ENCODE peak calls at places on chromosomes 5 and 9, in four cellular contexts. One of them, this sample, is unnamed.

GRCh38 chr5:125232779-125233230 is 486.4 kb upstream of the ZNF608 start:
- DNase-seq in IMR-90: peak; percentile 86
- DNase-seq in K562: no peak
- DNase-seq in H1: no peak
- DNase-seq in this sample: no peak

GRCh38 chr9:76628155-76628554 is 136.1 kb upstream of the PCA3 start:
- DNase-seq in IMR-90: no peak
- DNase-seq in K562: no peak
- DNase-seq in H1: no peak
- DNase-seq in this sample: no peak

GRCh38 chr9:128615571-128615970 is 41.1 kb downstream of the DYNC2I2 start:
- DNase-seq in IMR-90: no peak
- DNase-seq in K562: no peak
- DNase-seq in H1: no peak
- DNase-seq in this sample: no peak

GRCh38 chr5:64811050-64811640 is 42.4 kb downstream of the CWC27 start:
- DNase-seq in IMR-90: peak; percentile 81
- DNase-seq in K562: peak; percentile 43
- DNase-seq in H1: no peak
- DNase-seq in this sample: peak; percentile 5

GRCh38 chr5:142316051-142316450 is 8.8 kb downstream of the SPRY4 start:
- DNase-seq in IMR-90: peak; percentile 67
- DNase-seq in K562: no peak
- DNase-seq in H1: no peak
- DNase-seq in this sample: no peak

GRCh38 chr5:5432020-5432707 is 9.7 kb downstream of the ICE1 start:
- DNase-seq in IMR-90: peak; percentile 75
- DNase-seq in K562: no peak
- DNase-seq in H1: no peak
- DNase-seq in this sample: no peak

GRCh38 chr9:97271292-97271691 is 36.2 kb upstream of the CCDC180 start:
- DNase-seq in IMR-90: no peak
- DNase-seq in K562: peak; percentile 24
- DNase-seq in H1: no peak
- DNase-seq in this sample: no peak

GRCh38 chr5:79346420-79346824 is 110.5 kb downstream of the JMY start:
- DNase-seq in IMR-90: peak; percentile 70
- DNase-seq in K562: peak; percentile 59
- DNase-seq in H1: no peak
- DNase-seq in this sample: no peak

GRCh38 chr9:93902051-93902779 is 52.9 kb downstream of the BARX1 start:
- DNase-seq in IMR-90: no peak
- DNase-seq in K562: no peak
- DNase-seq in H1: no peak
- DNase-seq in this sample: no peak

GRCh38 chr9:69023650-69024049 is 9.7 kb upstream of the PRKACG start:
- DNase-seq in IMR-90: no peak
- DNase-seq in K562: no peak
- DNase-seq in H1: no peak
- DNase-seq in this sample: no peak

GRCh38 chr5:168238422-168238821 is 53.0 kb upstream of the WWC1 start:
- DNase-seq in IMR-90: no peak
- DNase-seq in K562: no peak
- DNase-seq in H1: no peak
- DNase-seq in this sample: no peak

GRCh38 chr5:38831117-38831516 is 14.7 kb upstream of the OSMR start:
- DNase-seq in IMR-90: no peak
- DNase-seq in K562: no peak
- DNase-seq in H1: no peak
- DNase-seq in this sample: no peak

GRCh38 chr5:1294839-1295649 is at the start of gene TERT:
- DNase-seq in IMR-90: no peak
- DNase-seq in K562: peak; percentile 90
- DNase-seq in H1: no peak
- DNase-seq in this sample: no peak

GRCh38 chr5:23026252-23027170 is 173.4 kb upstream of the CDH12 start:
- DNase-seq in IMR-90: no peak
- DNase-seq in K562: no peak
- DNase-seq in H1: no peak
- DNase-seq in this sample: no peak

GRCh38 chr5:50302815-50303490 is 138.1 kb downstream of the EMB start:
- DNase-seq in IMR-90: peak; percentile 47
- DNase-seq in K562: no peak
- DNase-seq in H1: no peak
- DNase-seq in this sample: no peak

DNA sequence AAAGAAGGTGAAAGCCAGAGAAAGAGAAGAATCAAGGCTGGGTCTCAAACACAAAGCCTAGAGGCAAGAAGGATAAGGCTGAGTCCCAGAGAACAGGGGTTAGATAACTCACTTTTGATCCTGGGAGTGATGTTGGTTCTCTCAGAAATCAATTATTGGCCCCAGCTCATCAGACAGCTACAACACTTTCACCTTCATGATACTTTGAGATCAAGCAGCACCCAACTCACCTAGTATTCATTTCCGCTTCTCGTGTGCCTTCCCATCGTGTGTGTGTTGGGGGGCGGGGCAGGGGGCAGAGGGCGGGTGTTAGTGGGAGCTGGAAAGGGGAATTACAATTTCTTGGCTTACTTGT is 92.2 kb upstream of the RAD23B start:
- DNase-seq in IMR-90: no peak
- DNase-seq in K562: no peak
- DNase-seq in H1: no peak
- DNase-seq in this sample: no peak
- TF ChIP-seq CHD1 in IMR-90: no peak
- TF ChIP-seq CHD1 in K562: no peak
- TF ChIP-seq CHD1 in H1: no peak
- TF ChIP-seq CHD1 in this sample: no peak

DNA sequence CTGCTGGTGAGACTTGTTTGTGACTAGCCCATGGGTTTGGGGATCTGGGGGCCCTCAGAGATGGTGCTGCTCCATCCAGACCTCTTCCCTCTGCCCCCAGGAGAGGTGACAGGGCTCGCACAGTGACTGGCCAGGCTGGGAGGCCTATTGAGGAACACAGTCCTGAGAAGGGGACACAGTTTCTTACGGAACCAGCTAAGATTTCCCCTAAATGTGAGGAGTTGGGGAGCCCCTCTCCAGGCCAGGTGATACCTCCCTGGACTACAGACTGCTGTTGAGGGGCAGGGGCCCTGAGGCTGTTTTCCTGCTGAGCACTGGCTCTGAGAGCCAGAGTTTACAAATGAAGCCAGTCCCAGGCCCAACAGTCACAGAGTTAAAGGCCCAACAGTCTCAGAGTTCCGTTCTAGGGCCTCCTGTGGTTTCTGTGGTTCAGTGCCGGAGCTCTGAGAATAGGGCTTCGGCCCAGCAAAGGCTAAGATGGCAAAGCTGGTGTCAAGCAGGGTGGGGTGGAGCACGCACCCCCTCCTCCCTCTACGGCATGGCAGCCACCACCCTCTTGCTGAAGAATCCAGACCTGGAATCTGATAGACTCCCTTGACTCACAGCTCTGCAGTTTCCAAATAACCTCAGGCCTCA is 1.1 kb upstream of the SEMA4D start:
- DNase-seq in IMR-90: no peak
- DNase-seq in K562: no peak
- DNase-seq in H1: no peak
- DNase-seq in this sample: no peak
- TF ChIP-seq CHD1 in IMR-90: no peak
- TF ChIP-seq CHD1 in K562: no peak
- TF ChIP-seq CHD1 in H1: no peak
- TF ChIP-seq CHD1 in this sample: no peak

GRCh38 chr9:125524522-125524921 is 182.5 kb downstream of the MAPKAP1 start:
- DNase-seq in IMR-90: peak; percentile 23
- DNase-seq in K562: no peak
- DNase-seq in H1: peak; percentile 46
- DNase-seq in this sample: no peak

GRCh38 chr9:125519741-125520140 is 187.3 kb downstream of the MAPKAP1 start:
- DNase-seq in IMR-90: no peak
- DNase-seq in K562: no peak
- DNase-seq in H1: no peak
- DNase-seq in this sample: no peak

GRCh38 chr9:125522328-125522725 is 184.7 kb downstream of the MAPKAP1 start:
- DNase-seq in IMR-90: peak; percentile 76
- DNase-seq in K562: no peak
- DNase-seq in H1: no peak
- DNase-seq in this sample: no peak

GRCh38 chr9:125523681-125524080 is 183.3 kb downstream of the MAPKAP1 start:
- DNase-seq in IMR-90: no peak
- DNase-seq in K562: no peak
- DNase-seq in H1: no peak
- DNase-seq in this sample: no peak

DNA sequence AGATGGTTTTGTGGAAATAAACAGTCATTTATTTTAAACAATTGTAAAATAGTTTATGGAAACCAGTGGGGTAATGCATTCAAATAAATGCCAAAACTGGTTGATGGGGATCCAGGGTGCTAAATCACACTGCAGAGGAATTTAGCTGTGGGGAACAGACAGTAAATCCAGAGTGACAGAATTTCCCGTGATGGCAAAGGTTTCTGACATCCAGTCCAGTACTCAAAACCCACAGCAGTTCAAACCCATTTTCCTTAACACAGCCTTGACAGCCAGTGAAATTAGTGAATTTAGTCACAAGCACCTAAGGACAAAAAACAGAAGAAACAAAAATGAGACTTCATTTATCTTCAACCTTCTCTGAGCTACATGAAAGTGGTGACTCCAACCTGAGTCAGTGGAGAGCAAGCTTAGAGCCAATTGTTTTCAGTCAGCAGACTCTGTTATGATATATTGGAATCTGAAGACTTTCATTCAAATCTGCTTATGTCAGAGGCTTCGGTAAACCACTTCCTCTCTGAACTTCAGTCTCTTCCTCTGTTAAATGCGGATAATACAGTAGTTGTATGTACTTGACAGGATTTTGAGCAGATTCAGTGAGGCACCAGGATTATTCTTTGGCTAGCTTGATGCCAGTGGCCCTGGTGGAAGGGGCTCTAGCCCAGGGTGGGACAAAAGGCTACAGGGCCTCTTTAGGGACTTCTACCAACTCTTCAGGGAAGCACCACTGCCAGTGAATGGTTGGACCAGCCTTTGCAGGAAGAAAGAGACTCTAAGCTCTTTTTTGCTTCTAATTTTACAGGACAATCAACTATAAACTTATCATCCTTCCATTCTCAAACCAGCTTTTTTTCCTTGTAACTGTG is 185.3 kb downstream of the MAPKAP1 start:
- DNase-seq in IMR-90: peak; percentile 97
- DNase-seq in K562: no peak
- DNase-seq in H1: no peak
- DNase-seq in this sample: no peak
- TF ChIP-seq CHD1 in IMR-90: no peak
- TF ChIP-seq CHD1 in K562: no peak
- TF ChIP-seq CHD1 in H1: no peak
- TF ChIP-seq CHD1 in this sample: no peak

DNA sequence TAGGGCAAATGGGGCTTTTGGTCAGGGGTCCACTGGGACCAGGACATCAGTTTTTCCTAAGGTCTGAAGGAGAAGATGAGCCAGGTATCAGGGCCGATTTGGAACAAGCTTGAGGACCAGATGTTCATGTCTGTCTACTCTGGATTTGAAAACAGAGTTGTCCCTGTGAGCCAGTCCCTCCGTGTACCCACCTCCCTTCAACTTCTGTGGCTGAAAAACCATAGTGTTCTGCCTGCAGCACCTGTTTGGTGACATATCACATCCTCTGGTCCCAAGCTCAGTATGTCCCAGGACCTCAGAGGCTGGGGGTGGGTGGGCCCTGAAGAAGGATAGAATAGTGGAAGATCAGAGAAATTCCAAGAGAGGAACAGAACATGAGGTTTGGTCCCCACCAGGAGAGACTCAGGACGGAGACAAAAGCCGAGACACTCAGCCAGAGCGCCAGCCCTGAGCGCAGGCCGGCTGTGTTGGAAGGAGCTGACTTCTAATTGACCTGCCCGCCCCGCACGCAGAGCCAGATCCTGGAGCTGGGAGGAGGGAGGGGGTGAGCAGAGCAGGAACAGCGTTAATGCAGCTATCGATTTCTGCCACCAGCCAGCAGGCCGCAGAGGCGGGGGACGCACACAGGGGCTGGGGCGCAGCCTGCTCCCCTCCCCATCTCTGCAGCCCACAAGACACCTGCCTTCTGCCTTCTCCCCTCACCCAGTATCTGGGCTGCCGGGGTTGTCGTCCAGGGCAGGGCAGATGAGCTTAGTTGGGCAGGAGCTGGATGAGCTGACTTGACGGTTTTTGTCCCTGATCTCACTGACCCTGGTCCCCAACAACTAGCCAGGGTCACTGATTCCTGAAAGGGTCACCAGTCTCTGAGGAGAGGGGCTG is 29.5 kb downstream of the CXXC5 start:
- DNase-seq in IMR-90: no peak
- DNase-seq in K562: peak; percentile 36
- DNase-seq in H1: no peak
- DNase-seq in this sample: no peak
- TF ChIP-seq CHD1 in IMR-90: no peak
- TF ChIP-seq CHD1 in K562: no peak
- TF ChIP-seq CHD1 in H1: no peak
- TF ChIP-seq CHD1 in this sample: no peak

DNA sequence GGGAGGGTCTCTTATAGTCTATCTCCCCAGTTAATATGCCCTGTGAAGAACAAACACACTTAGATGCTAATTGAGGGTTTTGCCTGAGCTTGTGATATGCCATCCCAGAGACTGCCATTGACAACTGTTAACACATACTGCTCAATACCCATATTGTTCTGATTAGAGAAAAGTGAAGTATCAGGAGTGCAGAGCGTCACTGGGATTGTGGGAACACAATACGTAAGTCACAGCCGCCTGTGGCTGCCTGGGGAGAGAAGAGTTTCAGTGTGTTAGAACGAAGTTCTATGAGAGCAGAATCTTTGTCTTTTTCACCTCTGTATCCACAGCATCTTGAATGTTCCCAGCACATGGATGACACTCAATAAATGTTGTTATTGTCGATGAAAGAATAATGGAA is 110.2 kb downstream of the MEF2C start:
- DNase-seq in IMR-90: no peak
- DNase-seq in K562: no peak
- DNase-seq in H1: no peak
- DNase-seq in this sample: no peak
- TF ChIP-seq CHD1 in IMR-90: no peak
- TF ChIP-seq CHD1 in K562: no peak
- TF ChIP-seq CHD1 in H1: no peak
- TF ChIP-seq CHD1 in this sample: no peak

DNA sequence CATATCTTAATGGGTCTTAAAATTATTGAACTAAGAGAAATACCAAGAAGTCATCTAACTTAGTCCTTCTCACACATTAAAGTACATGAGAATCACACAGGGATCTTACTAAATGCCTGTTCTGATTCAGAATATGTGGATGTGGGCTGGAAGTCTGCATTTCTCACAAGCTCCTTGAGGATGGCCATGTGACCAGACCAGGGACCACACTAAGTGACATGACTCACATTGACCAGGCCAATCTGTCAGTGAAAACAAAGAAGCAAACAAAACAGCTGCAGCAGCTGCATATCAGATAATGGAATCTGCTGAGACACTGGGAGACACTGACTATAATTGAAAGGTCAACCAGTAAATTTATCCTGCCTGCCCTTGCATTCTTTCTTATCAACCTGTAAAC is 110.5 kb downstream of the ADAMTS12 start:
- DNase-seq in IMR-90: peak; percentile 89
- DNase-seq in K562: no peak
- DNase-seq in H1: no peak
- DNase-seq in this sample: no peak
- TF ChIP-seq CHD1 in IMR-90: no peak
- TF ChIP-seq CHD1 in K562: no peak
- TF ChIP-seq CHD1 in H1: no peak
- TF ChIP-seq CHD1 in this sample: no peak